ENCODE peak calls at places on chromosome 10, in ten cellular contexts. O is sigmoid colon, B is Calu3, Y is GM12865, X is keratinocyte, Z is GM20000, I is GM10248, M is natural killer cell, W is heart left ventricle, U is A549. E is an unnamed sample.

GRCh38 chr10:114332808-114333207 is 71.5 kb downstream of the AFAP1L2 start:
- DNase-seq in O (no peak), B (no peak), Y (no peak), X (no peak), Z (no peak), I (no peak), M (no peak), W (no peak), U (no peak), E (no peak)

GRCh38 chr10:48491422-48492139 is 113.3 kb downstream of the ARHGAP22 start:
- DNase-seq in O (no peak), B (no peak), Y (no peak), X (no peak), Z (no peak), I (no peak), M (peak; percentile 5), W (no peak), U (no peak), E (peak; percentile 43)

GRCh38 chr10:79487296-79488194 is 24.8 kb upstream of the EIF5AL1 start:
- DNase-seq in O (peak; percentile 83), B (peak; percentile 78), Y (peak; percentile 79), X (no peak), Z (peak; percentile 75), I (peak; percentile 78), M (no peak), W (peak; percentile 62), U (peak; percentile 75), E (no peak)

GRCh38 chr10:128606041-128606440 is 479.8 kb upstream of the MKI67 start:
- DNase-seq in O (no peak), B (no peak), Y (no peak), X (no peak), Z (no peak), I (no peak), M (no peak), W (no peak), U (no peak), E (no peak)

GRCh38 chr10:97574374-97575100 is 2.0 kb downstream of the ANKRD2 start:
- DNase-seq in O (no peak), B (peak; percentile 84), Y (no peak), X (peak; percentile 97), Z (no peak), I (no peak), M (no peak), W (peak; percentile 82), U (peak; percentile 98), E (peak; percentile 57)

GRCh38 chr10:44030132-44030531 is 354.8 kb downstream of the CXCL12 start:
- DNase-seq in O (no peak), B (no peak), Y (peak; percentile 72), X (no peak), Z (peak; percentile 34), I (peak; percentile 61), M (no peak), W (no peak), U (no peak), E (no peak)

GRCh38 chr10:103238506-103239252 is 7.0 kb upstream of the RPEL1 start:
- DNase-seq in O (no peak), B (peak; percentile 80), Y (no peak), X (no peak), Z (no peak), I (no peak), M (no peak), W (peak; percentile 35), U (peak; percentile 98), E (peak; percentile 66)

GRCh38 chr10:124732931-124733536 is 11.1 kb downstream of the FAM53B start:
- DNase-seq in O (peak; percentile 87), B (no peak), Y (peak; percentile 87), X (no peak), Z (peak; percentile 58), I (peak; percentile 63), M (no peak), W (peak; percentile 78), U (no peak), E (peak; percentile 59)

GRCh38 chr10:120586471-120586872 is 129.4 kb downstream of the PLPP4 start:
- DNase-seq in O (no peak), B (peak; percentile 49), Y (no peak), X (peak; percentile 50), Z (no peak), I (no peak), M (no peak), W (no peak), U (no peak), E (no peak)

GRCh38 chr10:34908472-34908871 is 93.4 kb upstream of the PARD3 start:
- DNase-seq in O (peak; percentile 59), B (no peak), Y (no peak), X (no peak), Z (peak; percentile 11), I (peak; percentile 35), M (no peak), W (no peak), U (no peak), E (no peak)

GRCh38 chr10:48838830-48839229 is 100.8 kb downstream of the LRRC18 start:
- DNase-seq in O (no peak), B (no peak), Y (no peak), X (no peak), Z (no peak), I (no peak), M (no peak), W (no peak), U (no peak), E (no peak)

GRCh38 chr10:18164093-18164492 is 23.9 kb downstream of the CACNB2 start:
- DNase-seq in O (no peak), B (no peak), Y (no peak), X (no peak), Z (no peak), I (no peak), M (no peak), W (no peak), U (no peak), E (no peak)

GRCh38 chr10:129552119-129552518 is 85.1 kb downstream of the MGMT start:
- DNase-seq in O (no peak), B (no peak), Y (peak; percentile 15), X (no peak), Z (peak; percentile 61), I (peak; percentile 60), M (no peak), W (no peak), U (no peak), E (no peak)

GRCh38 chr10:64468219-64468618 is 947.0 kb downstream of the REEP3 start:
- DNase-seq in O (no peak), B (peak; percentile 93), Y (no peak), X (no peak), Z (no peak), I (no peak), M (no peak), W (no peak), U (no peak), E (no peak)
- TF ChIP-seq CTCF in O (no peak), B (no peak), Y (no peak), X (no peak), Z (no peak), I (no peak), M (no peak), W (no peak), U (no peak), E (no peak)

GRCh38 chr10:69801434-69802315 is at the start of gene COL13A1:
- DNase-seq in O (no peak), B (peak; percentile 39), Y (no peak), X (peak; percentile 28), Z (no peak), I (no peak), M (no peak), W (peak; percentile 60), U (peak; percentile 35), E (no peak)
- TF ChIP-seq CTCF in O (no peak), B (no peak), Y (no peak), X (no peak), Z (no peak), I (no peak), M (peak; percentile 19), W (no peak), U (peak; percentile 11), E (no peak)

GRCh38 chr10:3566627-3567026 is 218.4 kb downstream of the KLF6 start:
- DNase-seq in O (no peak), B (no peak), Y (no peak), X (no peak), Z (no peak), I (no peak), M (no peak), W (no peak), U (no peak), E (no peak)

GRCh38 chr10:3564599-3564998 is 220.4 kb downstream of the KLF6 start:
- DNase-seq in O (no peak), B (no peak), Y (no peak), X (no peak), Z (no peak), I (no peak), M (no peak), W (no peak), U (no peak), E (no peak)

GRCh38 chr10:3568983-3569382 is 216.0 kb downstream of the KLF6 start:
- DNase-seq in O (no peak), B (no peak), Y (no peak), X (no peak), Z (no peak), I (no peak), M (no peak), W (no peak), U (no peak), E (no peak)

GRCh38 chr10:3568392-3568791 is 216.6 kb downstream of the KLF6 start:
- DNase-seq in O (no peak), B (no peak), Y (no peak), X (no peak), Z (no peak), I (no peak), M (no peak), W (no peak), U (no peak), E (no peak)

GRCh38 chr10:3567291-3567963 is 217.6 kb downstream of the KLF6 start:
- DNase-seq in O (no peak), B (no peak), Y (no peak), X (no peak), Z (no peak), I (no peak), M (no peak), W (no peak), U (no peak), E (no peak)
- TF ChIP-seq CTCF in O (no peak), B (no peak), Y (no peak), X (no peak), Z (no peak), I (no peak), M (no peak), W (no peak), U (no peak), E (no peak)

GRCh38 chr10:119460369-119461195 is 81.9 kb downstream of the RGS10 start:
- DNase-seq in O (no peak), B (no peak), Y (no peak), X (no peak), Z (no peak), I (no peak), M (no peak), W (peak; percentile 22), U (no peak), E (no peak)

GRCh38 chr10:119461923-119462322 is 80.6 kb downstream of the RGS10 start:
- DNase-seq in O (no peak), B (no peak), Y (peak; percentile 38), X (no peak), Z (peak; percentile 41), I (peak; percentile 62), M (no peak), W (no peak), U (no peak), E (no peak)

GRCh38 chr10:119459681-119460340 is 82.7 kb downstream of the RGS10 start:
- DNase-seq in O (no peak), B (no peak), Y (no peak), X (no peak), Z (no peak), I (no peak), M (no peak), W (peak; percentile 9), U (no peak), E (no peak)

GRCh38 chr10:119462773-119463172 is 79.7 kb downstream of the RGS10 start:
- DNase-seq in O (no peak), B (no peak), Y (no peak), X (no peak), Z (no peak), I (no peak), M (no peak), W (no peak), U (no peak), E (no peak)

GRCh38 chr10:119461380-119461779 is 81.1 kb downstream of the RGS10 start:
- DNase-seq in O (no peak), B (peak; percentile 67), Y (peak; percentile 69), X (no peak), Z (no peak), I (no peak), M (no peak), W (peak; percentile 18), U (no peak), E (no peak)
- TF ChIP-seq CTCF in O (no peak), B (no peak), Y (no peak), X (no peak), Z (no peak), I (no peak), M (no peak), W (no peak), U (no peak), E (no peak)